ENCODE peak calls at places on chromosomes 7 and 10, in seven cellular contexts. E, S, F, Z, H, C and J are unnamed samples.

GRCh38 chr7:22725585-22725984 is 1.4 kb upstream of the IL6 start:
- DNase-seq in E (no peak), S (no peak), F (no peak), Z (peak; percentile 67), H (no peak), C (no peak), J (no peak)

GRCh38 chr10:89153086-89153485 is 54.0 kb downstream of the CH25H start:
- DNase-seq in E (no peak), S (no peak), F (no peak), Z (no peak), H (no peak), C (no peak), J (no peak)

GRCh38 chr10:1366811-1367425 is 310.7 kb downstream of the WDR37 start:
- DNase-seq in E (no peak), S (no peak), F (peak; percentile 38), Z (no peak), H (no peak), C (no peak), J (no peak)

GRCh38 chr10:87691515-87692070 is 31.9 kb downstream of the PAPSS2 start:
- DNase-seq in E (no peak), S (no peak), F (no peak), Z (no peak), H (no peak), C (no peak), J (no peak)

GRCh38 chr7:5695709-5696345 is 85.6 kb downstream of the RNF216 start:
- DNase-seq in E (no peak), S (no peak), F (no peak), Z (no peak), H (no peak), C (no peak), J (no peak)

GRCh38 chr10:105291571-105291970 is 650.5 kb downstream of the SORCS3 start:
- DNase-seq in E (no peak), S (no peak), F (no peak), Z (no peak), H (no peak), C (no peak), J (no peak)

GRCh38 chr10:29257106-29257783 is 31.6 kb upstream of the LYZL1 start:
- DNase-seq in E (peak; percentile 27), S (no peak), F (peak; percentile 81), Z (no peak), H (no peak), C (no peak), J (no peak)

GRCh38 chr10:70558871-70559810 is 43.4 kb downstream of the PRF1 start:
- DNase-seq in E (peak; percentile 59), S (peak; percentile 53), F (no peak), Z (peak; percentile 75), H (peak; percentile 52), C (peak; percentile 55), J (peak; percentile 79)

GRCh38 chr10:91682912-91683311 is 50.0 kb upstream of the PPP1R3C start:
- DNase-seq in E (no peak), S (no peak), F (no peak), Z (no peak), H (no peak), C (no peak), J (no peak)

GRCh38 chr7:143279186-143280098 is 5.3 kb upstream of the TMEM139 start:
- DNase-seq in E (no peak), S (no peak), F (no peak), Z (peak; percentile 48), H (peak; percentile 27), C (no peak), J (no peak)

GRCh38 chr7:69814421-69814962 is 216.2 kb downstream of the AUTS2 start:
- DNase-seq in E (peak; percentile 29), S (no peak), F (no peak), Z (peak; percentile 46), H (no peak), C (no peak), J (no peak)

GRCh38 chr10:62433181-62433692 is 59.1 kb downstream of the ZNF365 start:
- DNase-seq in E (peak; percentile 32), S (no peak), F (no peak), Z (no peak), H (peak; percentile 76), C (peak; percentile 50), J (no peak)

GRCh38 chr10:68242051-68242450 is 10.1 kb upstream of the ATOH7 start:
- DNase-seq in E (no peak), S (no peak), F (no peak), Z (no peak), H (no peak), C (no peak), J (no peak)

GRCh38 chr7:15687645-15688025 is 1.2 kb upstream of the MEOX2 start:
- DNase-seq in E (peak; percentile 56), S (no peak), F (peak; percentile 80), Z (peak; percentile 57), H (no peak), C (no peak), J (no peak)

GRCh38 chr10:13396369-13396768 is 48.3 kb upstream of the SEPHS1 start:
- DNase-seq in E (no peak), S (no peak), F (no peak), Z (no peak), H (no peak), C (no peak), J (no peak)

GRCh38 chr7:130902755-130903357 is 168.8 kb upstream of the KLF14 start:
- DNase-seq in E (no peak), S (no peak), F (no peak), Z (no peak), H (no peak), C (no peak), J (no peak)

GRCh38 chr7:116436305-116436826 is 63.2 kb upstream of the CAV2 start:
- DNase-seq in E (no peak), S (no peak), F (no peak), Z (no peak), H (no peak), C (no peak), J (no peak)

GRCh38 chr10:13701157-13701919 is 114.6 kb downstream of the PRPF18 start:
- DNase-seq in E (no peak), S (no peak), F (no peak), Z (no peak), H (no peak), C (no peak), J (no peak)

GRCh38 chr10:6473430-6473829 is 106.6 kb downstream of the PRKCQ start:
- DNase-seq in E (no peak), S (peak; percentile 35), F (no peak), Z (no peak), H (no peak), C (no peak), J (no peak)

DNA sequence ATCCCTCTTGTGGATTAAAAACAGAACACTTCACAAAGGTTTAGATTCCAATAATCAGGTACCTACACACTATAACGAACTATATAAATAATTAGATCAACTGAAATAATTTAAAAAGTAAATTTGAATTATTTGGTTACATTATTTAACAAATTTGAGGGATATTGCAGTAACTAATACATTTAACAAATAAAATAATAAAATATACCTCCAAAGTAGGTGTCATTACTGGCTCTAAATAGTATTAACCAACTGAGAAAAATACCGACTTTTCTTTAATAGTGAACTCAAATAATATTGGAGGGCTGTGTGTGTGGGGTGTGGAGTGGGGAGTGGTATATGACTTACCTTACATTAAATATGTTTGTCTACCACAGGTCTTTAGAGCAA is 306.9 kb downstream of the SEMA3D start:
- DNase-seq in E (no peak), S (no peak), F (no peak), Z (no peak), H (no peak), C (no peak), J (no peak)
- H3K4me3 ChIP-seq in E (no peak overlapping the region), S (no peak overlapping the region), F (no peak overlapping the region), Z (no peak overlapping the region), H (no peak overlapping the region), C (no peak overlapping the region), J (no peak overlapping the region)

GRCh38 chr7:28136420-28136819 is 44.2 kb downstream of the JAZF1 start:
- DNase-seq in E (no peak), S (no peak), F (no peak), Z (no peak), H (no peak), C (no peak), J (no peak)
- H3K4me1 ChIP-seq in E (no peaks in the 10 kb centered on the region), S (no peaks in the 10 kb centered on the region), F (no peaks in the 10 kb centered on the region), Z (peaks cover 12% of the 10 kb centered on the region), H (no peaks in the 10 kb centered on the region), C (peaks cover 44% of the 10 kb centered on the region), J (peaks cover 63% of the 10 kb centered on the region)

GRCh38 chr7:106523482-106523881 is 137.5 kb downstream of the CCDC71L start:
- DNase-seq in E (no peak), S (no peak), F (no peak), Z (no peak), H (no peak), C (no peak), J (no peak)
- TF ChIP-seq CTCF in E (no peak), S (no peak), F (no peak), Z (no peak), H (no peak), C (no peak), J (no peak)

GRCh38 chr10:119656760-119657159 is 5.6 kb downstream of the BAG3 start:
- DNase-seq in E (no peak), S (no peak), F (no peak), Z (no peak), H (no peak), C (no peak), J (no peak)

GRCh38 chr10:119654540-119654939 is 3.4 kb downstream of the BAG3 start:
- DNase-seq in E (peak; percentile 39), S (no peak), F (no peak), Z (no peak), H (peak; percentile 66), C (no peak), J (peak; percentile 36)

GRCh38 chr10:119657725-119658124 is 6.5 kb downstream of the BAG3 start:
- DNase-seq in E (no peak), S (no peak), F (no peak), Z (no peak), H (no peak), C (no peak), J (no peak)

GRCh38 chr10:119653209-119653608 is 2.0 kb downstream of the BAG3 start:
- DNase-seq in E (no peak), S (no peak), F (no peak), Z (no peak), H (no peak), C (no peak), J (no peak)

DNA sequence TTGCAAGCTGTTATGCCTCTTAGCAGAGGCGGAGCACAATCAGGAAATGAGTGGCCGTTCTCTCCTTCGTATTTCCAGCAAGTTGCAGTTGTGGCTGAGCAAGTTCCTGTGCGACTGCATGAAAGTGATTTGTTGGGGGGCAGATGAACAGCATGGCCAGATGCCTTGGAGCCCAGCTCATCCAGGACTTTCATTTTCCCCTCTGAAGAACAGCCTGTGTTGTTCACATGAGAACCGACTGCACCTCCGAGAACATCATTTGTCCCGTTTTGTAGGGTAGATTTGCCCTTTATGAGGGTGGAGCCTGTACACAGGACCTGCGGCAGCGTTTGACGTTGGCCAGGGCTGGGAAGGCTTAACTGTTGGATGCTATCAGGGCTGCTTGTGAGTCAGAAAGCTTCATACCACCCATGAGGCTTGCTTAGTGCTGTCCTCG is 4.4 kb downstream of the BAG3 start:
- DNase-seq in E (peak; percentile 58), S (peak; percentile 19), F (no peak), Z (no peak), H (no peak), C (peak; percentile 79), J (peak; percentile 73)
- H3K4me3 ChIP-seq in E (peak overlapping the region; percentile 94), S (no peak overlapping the region), F (peak overlapping the region; percentile 85), Z (no peak overlapping the region), H (peak overlapping the region; percentile 88), C (no peak overlapping the region), J (peak overlapping the region; percentile 23)

DNA sequence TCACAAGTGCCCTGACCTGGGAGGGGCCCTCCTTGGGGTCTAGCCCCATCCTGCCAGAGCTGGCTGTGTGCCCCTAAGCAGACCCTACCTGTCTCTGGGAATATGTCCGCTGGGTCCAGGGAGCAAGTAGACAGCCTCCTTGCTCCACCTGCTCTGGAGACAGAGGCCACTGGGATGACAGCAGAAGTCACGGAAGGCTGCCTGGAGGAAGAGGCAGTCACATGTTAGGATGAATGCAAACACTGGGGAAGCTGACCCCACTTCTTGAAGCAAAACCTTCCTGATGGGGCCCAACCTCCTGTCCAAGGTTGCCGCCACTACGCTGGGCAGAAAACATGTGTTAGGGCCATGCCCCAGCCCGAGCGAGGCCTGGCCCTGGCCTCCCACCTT is 11.7 kb upstream of the LFNG start:
- DNase-seq in E (no peak), S (no peak), F (no peak), Z (no peak), H (no peak), C (no peak), J (no peak)
- H3K4me1 ChIP-seq in E (peaks cover 8% of the 10 kb centered on the region), S (peaks cover 46% of the 10 kb centered on the region), F (peaks cover 75% of the 10 kb centered on the region), Z (no peaks in the 10 kb centered on the region), H (peaks cover 17% of the 10 kb centered on the region), C (peaks cover 25% of the 10 kb centered on the region), J (peaks cover 34% of the 10 kb centered on the region)